ENCODE peak calls at places on chromosomes 2 and 18, in six cellular contexts. K is neural progenitor cell, I is tibial artery, H is thoracic aorta, A is mesenchymal stem cell, C is sigmoid colon. U is an unnamed sample.

GRCh38 chr2:42100696-42101585 is 53.1 kb downstream of the PKDCC start:
- DNase-seq in K (peak; percentile 77), I (peak; percentile 80), H (no peak), A (peak; percentile 81), C (peak; percentile 78), U (peak; percentile 85)

GRCh38 chr18:3851159-3851558 is 401.2 kb downstream of the TGIF1 start:
- DNase-seq in K (no peak), I (no peak), H (no peak), A (no peak), C (no peak), U (no peak)

GRCh38 chr18:23540867-23541266 is 37.6 kb downstream of the RMC1 start:
- DNase-seq in K (no peak), I (no peak), H (no peak), A (peak; percentile 80), C (no peak), U (no peak)

GRCh38 chr2:67169417-67170140 is 227.6 kb upstream of the ETAA1 start:
- DNase-seq in K (no peak), I (no peak), H (no peak), A (no peak), C (no peak), U (no peak)

GRCh38 chr2:33205693-33206434 is 259.1 kb downstream of the LTBP1 start:
- DNase-seq in K (no peak), I (no peak), H (no peak), A (no peak), C (no peak), U (no peak)

GRCh38 chr2:207394812-207395534 is 134.8 kb upstream of the CREB1 start:
- DNase-seq in K (no peak), I (no peak), H (no peak), A (peak; percentile 93), C (no peak), U (no peak)

GRCh38 chr2:20649586-20650375 is 1.1 kb downstream of the HS1BP3 start:
- DNase-seq in K (no peak), I (no peak), H (no peak), A (no peak), C (no peak), U (no peak)

GRCh38 chr2:237876951-237877491 is 17.6 kb downstream of the RAMP1 start:
- DNase-seq in K (no peak), I (peak; percentile 65), H (no peak), A (no peak), C (peak; percentile 61), U (peak; percentile 50)

GRCh38 chr2:46874236-46874929 is 41.2 kb downstream of the MCFD2 start:
- DNase-seq in K (no peak), I (no peak), H (no peak), A (peak; percentile 75), C (peak; percentile 57), U (peak; percentile 54)

GRCh38 chr2:65708129-65708528 is 275.7 kb upstream of the SPRED2 start:
- DNase-seq in K (no peak), I (no peak), H (no peak), A (peak; percentile 47), C (no peak), U (no peak)

GRCh38 chr2:170968205-170969003 is 39.4 kb downstream of the GORASP2 start:
- DNase-seq in K (no peak), I (no peak), H (no peak), A (no peak), C (no peak), U (no peak)

GRCh38 chr18:23238651-23239349 is 103.5 kb downstream of the CABLES1 start:
- DNase-seq in K (no peak), I (no peak), H (no peak), A (peak; percentile 15), C (no peak), U (no peak)

GRCh38 chr18:51160646-51161045 is 36.8 kb downstream of the MEX3C start:
- DNase-seq in K (no peak), I (no peak), H (no peak), A (no peak), C (no peak), U (no peak)

GRCh38 chr2:145653553-145653952 is 1133.6 kb upstream of the ZEB2 start:
- DNase-seq in K (no peak), I (no peak), H (no peak), A (peak; percentile 26), C (no peak), U (no peak)
- H3K4me1 ChIP-seq in K (peaks cover 6% of the 10 kb centered on the region), I (peaks cover 6% of the 10 kb centered on the region), H (peaks cover 5% of the 10 kb centered on the region), A (no peaks in the 10 kb centered on the region), C (no peaks in the 10 kb centered on the region), U (no peaks in the 10 kb centered on the region)

GRCh38 chr2:12720181-12720580 is 3.4 kb downstream of the TRIB2 start:
- DNase-seq in K (peak; percentile 14), I (no peak), H (no peak), A (peak; percentile 60), C (no peak), U (no peak)
- H3K4me3 ChIP-seq in K (peak overlapping the region; percentile 94), I (peak overlapping the region; percentile 89), H (peak overlapping the region; percentile 92), A (peak overlapping the region; percentile 94), C (peak overlapping the region; percentile 82), U (peak overlapping the region; percentile 93)

DNA sequence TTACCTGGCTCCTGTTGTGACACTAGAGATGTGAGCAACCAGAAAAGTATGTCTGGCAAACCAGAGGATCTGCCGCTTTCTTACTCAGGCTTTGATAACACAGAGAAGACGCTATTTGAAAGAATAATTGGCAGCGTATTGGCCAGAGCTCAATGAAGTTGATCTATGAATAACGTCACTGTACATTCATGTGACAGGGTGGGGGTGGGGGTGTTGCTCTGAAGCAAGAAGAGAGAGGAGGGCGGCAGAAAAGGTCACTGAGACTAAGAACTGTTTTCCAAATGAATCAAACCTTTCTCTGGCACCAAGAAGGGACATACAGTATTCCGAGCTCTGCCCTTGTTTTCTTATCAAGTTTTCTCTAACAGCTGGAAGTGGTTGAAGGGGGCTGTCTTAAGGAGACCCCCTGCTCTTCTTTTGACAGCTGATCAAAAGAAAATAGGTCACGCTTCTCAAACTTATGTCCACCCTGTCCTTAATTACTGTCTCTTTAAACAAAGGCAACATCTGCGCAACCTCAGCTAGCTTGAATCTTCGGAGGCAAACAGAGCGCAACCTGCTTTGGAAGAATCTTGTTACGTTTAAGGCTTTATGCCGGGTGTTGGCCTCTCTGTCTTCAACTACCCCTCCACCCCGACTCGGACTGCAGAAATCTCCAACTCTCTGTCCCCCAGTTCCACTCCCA is 1.5 kb upstream of the ONECUT2 start:
- DNase-seq in K (no peak), I (no peak), H (no peak), A (no peak), C (no peak), U (no peak)
- H3K4me1 ChIP-seq in K (peaks cover 50% of the 10 kb centered on the region), I (peaks cover 36% of the 10 kb centered on the region), H (peaks cover 40% of the 10 kb centered on the region), A (peaks cover 37% of the 10 kb centered on the region), C (peaks cover 57% of the 10 kb centered on the region), U (peaks cover 9% of the 10 kb centered on the region)

DNA sequence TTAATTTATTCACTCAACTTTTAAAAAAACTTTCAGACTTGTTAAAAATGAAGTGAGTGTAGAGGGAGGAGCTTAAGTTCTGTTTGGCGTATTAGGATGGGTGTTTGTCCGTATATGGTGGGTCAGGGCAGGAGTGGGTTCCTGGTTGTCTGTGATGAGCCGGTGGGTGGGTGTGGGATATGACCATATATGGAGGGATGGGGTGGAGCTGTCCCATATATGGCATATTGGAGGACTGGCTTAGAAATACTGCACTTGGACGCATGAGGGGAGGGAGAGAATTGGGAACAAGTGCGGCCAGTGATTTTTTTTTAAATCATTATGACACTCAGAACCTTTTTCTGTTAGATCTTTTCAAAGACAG is 1.5 kb downstream of the KDM3A start:
- DNase-seq in K (peak; percentile 63), I (peak; percentile 94), H (peak; percentile 93), A (peak; percentile 96), C (peak; percentile 96), U (peak; percentile 74)
- H3K4me3 ChIP-seq in K (peak overlapping the region; percentile 90), I (peak overlapping the region; percentile 65), H (peak overlapping the region; percentile 92), A (peak overlapping the region; percentile 86), C (peak overlapping the region; percentile 62), U (peak overlapping the region; percentile 74)

GRCh38 chr18:77066689-77067088 is 65.9 kb downstream of the MBP start:
- DNase-seq in K (no peak), I (no peak), H (no peak), A (no peak), C (no peak), U (no peak)
- H3K4me1 ChIP-seq in K (peaks cover 16% of the 10 kb centered on the region), I (peaks cover 28% of the 10 kb centered on the region), H (peaks cover 66% of the 10 kb centered on the region), A (peaks cover 48% of the 10 kb centered on the region), C (peaks cover 43% of the 10 kb centered on the region), U (peaks cover 73% of the 10 kb centered on the region)

GRCh38 chr18:76620326-76620813 is 125.3 kb upstream of the ZNF516 start:
- DNase-seq in K (peak; percentile 87), I (peak; percentile 86), H (no peak), A (peak; percentile 85), C (peak; percentile 88), U (peak; percentile 84)

GRCh38 chr18:76621782-76622495 is 126.9 kb upstream of the ZNF516 start:
- DNase-seq in K (no peak), I (no peak), H (no peak), A (peak; percentile 69), C (no peak), U (no peak)

GRCh38 chr18:76621184-76621583 is 126.1 kb upstream of the ZNF516 start:
- DNase-seq in K (peak; percentile 28), I (no peak), H (no peak), A (peak; percentile 78), C (no peak), U (no peak)

GRCh38 chr18:76618721-76619120 is 123.7 kb upstream of the ZNF516 start:
- DNase-seq in K (no peak), I (no peak), H (no peak), A (no peak), C (no peak), U (no peak)

GRCh38 chr18:76619342-76620315 is 124.6 kb upstream of the ZNF516 start:
- DNase-seq in K (peak; percentile 78), I (peak; percentile 74), H (peak; percentile 28), A (peak; percentile 53), C (peak; percentile 86), U (peak; percentile 84)
- H3K4me3 ChIP-seq in K (peak overlapping the region; percentile 32), I (peak overlapping the region; percentile 41), H (peak overlapping the region; percentile 69), A (peak overlapping the region; percentile 75), C (peak overlapping the region; percentile 45), U (peak overlapping the region; percentile 40)

GRCh38 chr2:16442971-16443370 is 222.7 kb downstream of the CYRIA start:
- DNase-seq in K (no peak), I (no peak), H (no peak), A (no peak), C (no peak), U (no peak)
- H3K4me1 ChIP-seq in K (no peaks in the 10 kb centered on the region), I (no peaks in the 10 kb centered on the region), H (no peaks in the 10 kb centered on the region), A (no peaks in the 10 kb centered on the region), C (no peaks in the 10 kb centered on the region), U (no peaks in the 10 kb centered on the region)